ENCODE peak calls at places on chromosome 21, in seven cellular contexts. I is GM12892, Y is uterus, D is H1, Z is breast epithelium, B is thyroid gland, P is IMR-90. Q is an unnamed sample.

GRCh38 chr21:31236528-31236927 is 107.5 kb downstream of the TIAM1 start:
- DNase-seq in I (no peak), Y (no peak), D (no peak), Z (no peak), B (no peak), P (no peak), Q (no peak)

GRCh38 chr21:38968887-38969543 is 163.3 kb downstream of the ETS2 start:
- DNase-seq in I (no peak), Y (no peak), D (no peak), Z (no peak), B (no peak), P (no peak), Q (no peak)

GRCh38 chr21:14757533-14758327 is 211.6 kb upstream of the SAMSN1 start:
- DNase-seq in I (no peak), Y (no peak), D (no peak), Z (no peak), B (no peak), P (no peak), Q (no peak)

GRCh38 chr21:39097981-39098380 is 85.3 kb downstream of the PSMG1 start:
- DNase-seq in I (no peak), Y (no peak), D (no peak), Z (no peak), B (no peak), P (no peak), Q (no peak)

GRCh38 chr21:15437873-15438272 is 291.9 kb upstream of the USP25 start:
- DNase-seq in I (no peak), Y (no peak), D (no peak), Z (no peak), B (no peak), P (no peak), Q (no peak)

GRCh38 chr21:16241500-16241963 is 511.8 kb downstream of the USP25 start:
- DNase-seq in I (no peak), Y (no peak), D (peak), Z (no peak), B (no peak), P (no peak), Q (peak)

GRCh38 chr21:17987328-17987727 is 168.2 kb upstream of the C21orf91 start:
- DNase-seq in I (no peak), Y (no peak), D (no peak), Z (no peak), B (no peak), P (no peak), Q (no peak)

GRCh38 chr21:38671716-38672115 is 134.0 kb upstream of the ETS2 start:
- DNase-seq in I (no peak), Y (no peak), D (no peak), Z (no peak), B (no peak), P (no peak), Q (no peak)

GRCh38 chr21:14438204-14438603 is 55.3 kb upstream of the HSPA13 start:
- DNase-seq in I (no peak), Y (no peak), D (no peak), Z (no peak), B (no peak), P (no peak), Q (no peak)

GRCh38 chr21:30839304-30839703 is 9.7 kb upstream of the KRTAP7-1 start:
- DNase-seq in I (no peak), Y (no peak), D (peak), Z (no peak), B (no peak), P (no peak), Q (peak)

GRCh38 chr21:44755227-44755626 is 43.9 kb upstream of the TSPEAR start:
- DNase-seq in I (no peak), Y (no peak), D (no peak), Z (no peak), B (no peak), P (no peak), Q (no peak)
- TF ChIP-seq POLR2A in I (no peak), Y (no peak), D (no peak), Z (no peak), B (no peak), P (no peak), Q (no peak)

GRCh38 chr21:42974832-42975820 is 764 bp downstream of the PKNOX1 start:
- DNase-seq in I (peak), Y (peak), D (no peak), Z (peak), B (peak), P (peak), Q (peak)

GRCh38 chr21:42975886-42976608 is 1.7 kb downstream of the PKNOX1 start:
- DNase-seq in I (no peak), Y (no peak), D (no peak), Z (no peak), B (no peak), P (no peak), Q (peak)

GRCh38 chr21:42971897-42972275 is 2.5 kb upstream of the PKNOX1 start:
- DNase-seq in I (no peak), Y (no peak), D (no peak), Z (no peak), B (no peak), P (no peak), Q (no peak)

GRCh38 chr21:42973309-42973990 is 912 bp upstream of the PKNOX1 start:
- DNase-seq in I (no peak), Y (peak), D (no peak), Z (no peak), B (no peak), P (no peak), Q (no peak)

DNA sequence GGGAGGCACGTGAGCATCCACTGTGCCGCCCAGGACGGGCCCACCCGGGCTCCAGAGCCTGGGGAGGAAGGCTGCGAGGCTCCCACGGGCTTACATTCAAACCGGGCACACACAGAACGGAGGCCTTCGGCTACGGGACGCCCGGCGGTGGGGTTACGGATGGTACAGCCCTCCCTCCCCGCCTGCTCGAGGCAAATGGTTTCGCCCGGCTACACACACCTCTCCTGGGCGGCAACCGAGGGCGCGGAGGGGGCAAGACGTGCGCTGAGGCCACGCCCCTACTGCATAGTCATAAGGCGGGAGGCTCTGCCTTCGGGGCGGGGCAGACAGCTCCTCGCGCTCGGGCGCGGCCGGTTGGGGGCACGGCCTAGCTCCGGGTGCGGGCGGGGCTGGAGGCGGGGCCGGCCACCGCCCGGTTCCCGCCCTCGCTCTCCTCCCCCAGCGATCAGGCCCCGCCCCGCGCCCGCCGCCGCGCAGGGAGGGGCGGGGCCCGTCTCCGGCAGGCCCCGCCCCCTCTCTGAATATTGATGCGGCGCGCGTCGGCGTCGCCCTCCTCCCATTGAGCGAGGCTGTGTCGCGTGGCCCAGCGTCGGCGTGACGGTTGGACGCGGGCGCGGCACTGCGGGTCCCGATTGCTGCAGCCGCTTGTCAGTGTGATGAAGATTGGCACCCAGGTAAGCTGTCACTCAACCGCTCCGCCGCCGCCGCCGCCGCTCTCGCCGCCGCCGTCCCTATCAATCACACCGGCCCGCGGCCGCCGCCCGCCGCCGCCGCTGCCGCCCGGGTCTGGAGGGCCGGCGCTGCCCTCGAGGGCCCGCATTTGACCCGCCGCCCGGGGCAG is at the start of gene PKNOX1:
- DNase-seq in I (peak), Y (peak), D (peak), Z (peak), B (peak), P (peak), Q (peak)
- TF ChIP-seq POLR2A in I (no peak), Y (peak), D (no peak), Z (no peak), B (peak), P (no peak), Q (peak)

DNA sequence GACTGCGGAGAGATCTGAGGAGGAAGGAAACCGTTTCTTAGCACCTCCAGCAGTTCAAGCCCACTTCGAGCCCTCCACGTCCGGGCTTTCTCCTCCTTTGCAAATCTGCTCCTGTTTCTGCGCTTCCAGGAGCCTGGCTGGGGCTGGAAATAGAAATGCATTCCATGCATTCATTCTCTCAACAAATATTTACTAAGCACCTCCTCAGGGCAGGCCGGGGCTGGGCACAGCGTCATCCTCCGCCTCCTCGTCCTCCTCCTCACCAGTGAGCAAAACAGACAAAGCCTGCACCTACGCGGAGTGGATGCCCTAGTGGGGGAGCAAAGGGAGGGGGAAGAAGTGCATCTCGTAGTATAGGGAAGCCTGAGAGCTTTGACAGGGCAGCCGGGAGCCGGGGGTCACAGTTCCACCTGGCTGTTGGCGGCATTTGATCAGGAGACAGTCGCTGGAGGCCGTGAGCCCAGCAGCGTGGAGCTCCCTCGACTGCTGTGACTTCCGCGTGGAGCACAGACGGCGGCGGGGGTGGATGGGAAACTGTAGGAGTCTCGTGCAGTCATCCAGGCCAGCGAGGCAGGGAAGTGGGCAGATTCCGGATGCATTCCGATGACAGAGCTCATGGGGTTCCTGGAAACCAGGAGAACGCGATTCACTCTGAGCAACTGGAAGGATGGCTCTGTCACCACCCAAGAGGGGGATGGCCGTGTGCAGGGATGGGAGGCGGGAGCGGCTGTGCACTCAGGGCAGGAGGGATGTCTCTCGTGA is 93.4 kb downstream of the SIK1 start:
- DNase-seq in I (no peak), Y (peak), D (no peak), Z (peak), B (peak), P (peak), Q (no peak)
- TF ChIP-seq POLR2A in I (no peak), Y (no peak), D (no peak), Z (no peak), B (peak), P (peak), Q (no peak)

GRCh38 chr21:34834307-34834706 is 165.5 kb downstream of the CLIC6 start:
- DNase-seq in I (no peak), Y (no peak), D (no peak), Z (no peak), B (peak), P (no peak), Q (no peak)

GRCh38 chr21:34836933-34837505 is 168.2 kb downstream of the CLIC6 start:
- DNase-seq in I (no peak), Y (no peak), D (no peak), Z (no peak), B (no peak), P (no peak), Q (no peak)

GRCh38 chr21:34834852-34835501 is 166.2 kb downstream of the CLIC6 start:
- DNase-seq in I (no peak), Y (no peak), D (no peak), Z (no peak), B (no peak), P (no peak), Q (no peak)

GRCh38 chr21:34835526-34835925 is 166.7 kb downstream of the CLIC6 start:
- DNase-seq in I (no peak), Y (peak), D (no peak), Z (no peak), B (no peak), P (no peak), Q (no peak)

GRCh38 chr21:34836103-34836932 is 167.5 kb downstream of the CLIC6 start:
- DNase-seq in I (no peak), Y (peak), D (no peak), Z (no peak), B (peak), P (peak), Q (peak)
- TF ChIP-seq POLR2A in I (no peak), Y (no peak), D (no peak), Z (no peak), B (no peak), P (no peak), Q (no peak)

GRCh38 chr21:46668381-46668780 is 32.9 kb downstream of the PRMT2 start:
- DNase-seq in I (no peak), Y (no peak), D (no peak), Z (no peak), B (no peak), P (no peak), Q (no peak)

GRCh38 chr21:46664316-46664995 is 29.0 kb downstream of the PRMT2 start:
- DNase-seq in I (no peak), Y (no peak), D (no peak), Z (no peak), B (no peak), P (no peak), Q (no peak)

GRCh38 chr21:46667191-46667734 is 31.8 kb downstream of the PRMT2 start:
- DNase-seq in I (no peak), Y (no peak), D (no peak), Z (no peak), B (no peak), P (peak), Q (peak)

GRCh38 chr21:46665566-46665965 is 30.1 kb downstream of the PRMT2 start:
- DNase-seq in I (no peak), Y (no peak), D (no peak), Z (no peak), B (no peak), P (no peak), Q (no peak)

DNA sequence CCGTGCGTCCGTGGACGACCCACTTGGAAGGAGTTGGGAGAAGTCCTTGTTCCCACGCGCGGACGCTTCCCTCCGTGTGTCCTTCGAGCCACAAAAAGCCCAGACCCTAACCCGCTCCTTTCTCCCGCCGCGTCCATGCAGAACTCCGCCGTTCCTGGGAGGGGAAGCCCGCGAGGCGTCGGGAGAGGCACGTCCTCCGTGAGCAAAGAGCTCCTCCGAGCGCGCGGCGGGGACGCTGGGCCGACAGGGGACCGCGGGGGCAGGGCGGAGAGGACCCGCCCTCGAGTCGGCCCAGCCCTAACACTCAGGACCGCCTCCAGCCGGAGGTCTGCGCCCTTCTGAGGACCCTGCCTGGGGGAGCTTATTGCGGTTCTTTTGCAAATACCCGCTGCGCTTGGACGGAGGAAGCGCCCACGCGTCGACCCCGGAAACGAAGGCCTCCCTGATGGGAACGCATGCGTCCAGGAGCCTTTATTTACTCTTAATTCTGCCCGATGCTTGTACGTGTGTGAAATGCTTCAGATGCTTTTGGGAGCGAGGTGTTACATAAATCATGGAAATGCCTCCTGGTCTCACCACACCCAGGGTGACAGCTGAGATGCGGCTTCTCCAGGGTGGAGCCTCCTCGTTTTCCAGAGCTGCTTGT is 32.4 kb downstream of the PRMT2 start:
- DNase-seq in I (no peak), Y (no peak), D (no peak), Z (no peak), B (no peak), P (peak), Q (peak)
- TF ChIP-seq POLR2A in I (no peak), Y (no peak), D (no peak), Z (no peak), B (no peak), P (no peak), Q (no peak)

GRCh38 chr21:25735221-25735894 is 586 bp downstream of the GABPA start:
- DNase-seq in I (peak), Y (peak), D (peak), Z (peak), B (peak), P (peak), Q (peak)
- TF ChIP-seq POLR2A in I (peak), Y (peak), D (peak), Z (peak), B (peak), P (peak), Q (no peak)

GRCh38 chr21:33640697-33641338 is 723 bp downstream of the CRYZL1 start:
- DNase-seq in I (no peak), Y (peak), D (no peak), Z (no peak), B (no peak), P (peak), Q (peak)

GRCh38 chr21:33641339-33642026 is at the start of gene CRYZL1:
- DNase-seq in I (peak), Y (peak), D (peak), Z (peak), B (peak), P (peak), Q (peak)

GRCh38 chr21:33643658-33644311 is 1.5 kb downstream of the ITSN1 start:
- DNase-seq in I (no peak), Y (no peak), D (no peak), Z (no peak), B (no peak), P (no peak), Q (peak)

GRCh38 chr21:33642896-33643657 is 776 bp downstream of the ITSN1 start:
- DNase-seq in I (peak), Y (peak), D (no peak), Z (no peak), B (peak), P (peak), Q (peak)

DNA sequence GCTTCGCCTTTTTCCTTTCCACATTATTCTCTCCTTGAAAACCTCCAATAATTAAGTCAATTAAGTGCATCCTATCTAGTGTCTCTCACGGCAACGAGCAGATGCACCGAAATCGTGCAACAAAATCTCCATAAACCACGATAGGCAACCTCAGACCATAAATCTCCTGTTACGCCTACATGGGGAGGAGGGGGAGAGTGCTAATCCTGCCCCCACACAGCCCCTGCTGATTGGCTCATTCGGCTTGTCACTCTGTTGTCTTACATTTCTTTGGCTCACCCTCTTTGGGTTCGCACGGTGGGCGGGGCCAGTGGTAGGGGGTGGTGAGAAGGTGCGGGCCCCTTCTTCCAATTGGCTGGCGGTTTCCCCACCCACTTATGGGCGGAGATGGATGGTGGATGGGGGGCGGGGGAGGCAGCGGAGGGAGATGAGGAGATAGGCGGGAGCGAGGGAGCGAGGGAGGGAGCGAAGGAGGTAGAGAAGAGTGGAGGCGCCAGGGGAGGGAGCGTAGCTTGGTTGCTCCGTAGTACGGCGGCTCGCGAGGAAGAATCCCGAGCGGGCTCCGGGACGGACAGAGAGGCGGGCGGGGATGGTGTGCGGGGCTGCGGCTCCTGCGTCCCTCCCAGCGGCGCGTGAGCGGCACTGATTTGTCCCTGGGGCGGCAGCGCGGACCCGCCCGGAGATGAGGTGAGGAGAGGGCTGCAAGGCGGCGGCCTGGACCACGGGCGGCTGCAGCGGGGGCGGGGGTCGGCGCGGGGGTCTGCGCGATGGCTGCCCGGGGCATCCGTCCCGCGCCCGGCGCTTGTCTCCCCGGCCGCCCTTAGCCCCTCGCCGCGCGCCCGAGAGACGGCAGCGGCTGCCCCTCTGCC is at the start of gene ITSN1:
- DNase-seq in I (peak), Y (peak), D (peak), Z (peak), B (peak), P (peak), Q (peak)
- TF ChIP-seq POLR2A in I (peak), Y (peak), D (peak), Z (peak), B (peak), P (peak), Q (no peak)

GRCh38 chr21:36859744-36860501 is 106.5 kb downstream of the HLCS start:
- DNase-seq in I (peak), Y (peak), D (peak), Z (no peak), B (peak), P (peak), Q (peak)
- TF ChIP-seq POLR2A in I (no peak), Y (no peak), D (no peak), Z (no peak), B (no peak), P (no peak), Q (peak)

DNA sequence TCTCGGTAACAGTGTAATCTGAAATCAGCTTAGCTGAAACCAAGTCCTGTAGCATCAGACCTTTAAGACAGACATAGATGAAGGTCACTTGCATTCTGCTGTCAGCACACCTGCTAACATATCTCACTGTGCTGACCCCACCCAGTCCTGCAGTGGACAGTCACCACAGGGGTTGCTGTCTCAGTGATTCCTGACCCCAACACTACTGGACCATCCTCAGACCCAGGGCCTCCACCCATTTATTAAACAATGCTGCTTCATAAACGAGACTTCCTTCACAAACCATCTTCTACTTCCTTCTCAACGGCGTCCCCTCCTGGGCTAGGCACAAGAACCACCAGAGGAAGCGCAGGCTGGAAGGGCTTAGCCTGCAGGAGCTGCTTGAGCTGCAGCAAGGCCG is 17.8 kb upstream of the LSS start:
- DNase-seq in I (no peak), Y (no peak), D (no peak), Z (no peak), B (no peak), P (no peak), Q (no peak)
- TF ChIP-seq POLR2A in I (no peak), Y (no peak), D (no peak), Z (no peak), B (no peak), P (no peak), Q (no peak)

GRCh38 chr21:44006017-44006624 is 6.0 kb upstream of the TRAPPC10 start:
- DNase-seq in I (no peak), Y (peak), D (no peak), Z (no peak), B (no peak), P (peak), Q (no peak)
- TF ChIP-seq POLR2A in I (no peak), Y (no peak), D (no peak), Z (no peak), B (no peak), P (no peak), Q (no peak)

Q was measured in erythroblast.